ENCODE peak calls at places on chromosomes 6 and 20, in nine cellular contexts. C is body of pancreas, I is NCI-H2171 treated with DMSO at 0.1 percent for 48 hours, Z is ureter, L is AML-193, H is GM18507, M is iris pigment epithelial cell, U is NCI-H1436, Q is GM23248. P is an unnamed sample.

GRCh38 chr20:48178607-48179006 is 393.3 kb upstream of the SULF2 start:
- DNase-seq in C (no peak), I (no peak), Z (no peak), L (no peak), H (no peak), M (no peak), U (no peak), Q (no peak), P (no peak)

GRCh38 chr20:43752051-43752360 is 25.2 kb upstream of the GTSF1L start:
- DNase-seq in C (no peak), I (no peak), Z (no peak), L (no peak), H (no peak), M (no peak), U (no peak), Q (no peak), P (no peak)

GRCh38 chr20:3796477-3797225 is 541 bp downstream of the CDC25B start:
- DNase-seq in C (no peak), I (no peak), Z (peak), L (no peak), H (no peak), M (no peak), U (no peak), Q (no peak), P (no peak)

GRCh38 chr6:28586273-28586672 is 60.6 kb downstream of the GPX5 start:
- DNase-seq in C (no peak), I (no peak), Z (no peak), L (no peak), H (no peak), M (no peak), U (no peak), Q (no peak), P (peak)

GRCh38 chr20:36465109-36466080 is 75.9 kb upstream of the MYL9 start:
- DNase-seq in C (no peak), I (peak), Z (peak), L (no peak), H (no peak), M (peak), U (no peak), Q (peak), P (peak)

GRCh38 chr6:118748311-118749062 is 97.1 kb upstream of the CEP85L start:
- DNase-seq in C (peak), I (peak), Z (peak), L (no peak), H (no peak), M (peak), U (peak), Q (peak), P (no peak)

GRCh38 chr6:83221886-83222479 is 28.8 kb downstream of the RWDD2A start:
- DNase-seq in C (no peak), I (peak), Z (no peak), L (peak), H (no peak), M (peak), U (peak), Q (peak), P (peak)

GRCh38 chr6:132491303-132491702 is 21.6 kb downstream of the STX7 start:
- DNase-seq in C (no peak), I (no peak), Z (no peak), L (no peak), H (no peak), M (peak), U (no peak), Q (peak), P (peak)

GRCh38 chr6:170088349-170088951 is 202.4 kb downstream of the DLL1 start:
- DNase-seq in C (peak), I (no peak), Z (no peak), L (no peak), H (no peak), M (no peak), U (no peak), Q (no peak), P (no peak)

GRCh38 chr6:47335456-47335855 is 25.8 kb upstream of the TNFRSF21 start:
- DNase-seq in C (no peak), I (no peak), Z (no peak), L (peak), H (no peak), M (no peak), U (no peak), Q (no peak), P (no peak)

GRCh38 chr6:157264701-157265100 is 58.6 kb downstream of the TMEM242 start:
- DNase-seq in C (no peak), I (no peak), Z (no peak), L (no peak), H (no peak), M (peak), U (no peak), Q (no peak), P (no peak)

GRCh38 chr6:139536751-139537617 is 162.5 kb upstream of the CITED2 start:
- DNase-seq in C (no peak), I (no peak), Z (no peak), L (no peak), H (no peak), M (no peak), U (no peak), Q (no peak), P (no peak)

P was measured in amniotic epithelial cell.